ENCODE peak calls at places on chromosomes 13 and 19, in seven cellular contexts. B, D, W, R, U, C and N are unnamed samples.

GRCh38 chr19:10625003-10625761 is at the start of gene SLC44A2:
- DNase-seq in B (peak), D (no peak), W (peak), R (peak), U (peak), C (peak), N (no peak)

GRCh38 chr13:103883152-103883551 is 816.9 kb upstream of the SLC10A2 start:
- DNase-seq in B (peak), D (peak), W (peak), R (peak), U (peak), C (peak), N (peak)

GRCh38 chr13:101085551-101085950 is 330.8 kb downstream of the NALCN start:
- DNase-seq in B (no peak), D (no peak), W (no peak), R (no peak), U (no peak), C (no peak), N (no peak)

GRCh38 chr19:11148001-11148400 is 7.6 kb downstream of the SPC24 start:
- DNase-seq in B (no peak), D (no peak), W (no peak), R (no peak), U (no peak), C (no peak), N (no peak)

GRCh38 chr19:56309511-56310185 is 5.0 kb downstream of the ZSCAN5A start:
- DNase-seq in B (peak), D (no peak), W (peak), R (peak), U (peak), C (no peak), N (no peak)

GRCh38 chr13:59038824-59039223 is 1124.9 kb downstream of the DIAPH3 start:
- DNase-seq in B (peak), D (no peak), W (no peak), R (peak), U (peak), C (no peak), N (peak)

GRCh38 chr19:30224689-30225606 is 147.2 kb upstream of the ZNF536 start:
- DNase-seq in B (no peak), D (no peak), W (no peak), R (no peak), U (no peak), C (no peak), N (no peak)

GRCh38 chr19:35736913-35737886 is 5.1 kb downstream of the IGFLR1 start:
- DNase-seq in B (no peak), D (no peak), W (no peak), R (no peak), U (no peak), C (no peak), N (no peak)

GRCh38 chr13:110536006-110536693 is 25.4 kb downstream of the RAB20 start:
- DNase-seq in B (no peak), D (no peak), W (no peak), R (no peak), U (no peak), C (no peak), N (no peak)

GRCh38 chr13:97004096-97004876 is 10.0 kb upstream of the OXGR1 start:
- DNase-seq in B (peak), D (no peak), W (peak), R (peak), U (no peak), C (no peak), N (peak)

GRCh38 chr19:54133312-54133956 is 4.1 kb upstream of the CNOT3 start:
- DNase-seq in B (peak), D (no peak), W (no peak), R (peak), U (no peak), C (no peak), N (no peak)

GRCh38 chr19:1884291-1884718 is 991 bp downstream of the ABHD17A start:
- DNase-seq in B (no peak), D (no peak), W (no peak), R (no peak), U (no peak), C (no peak), N (no peak)

GRCh38 chr13:99978781-99979452 is 2.7 kb upstream of the ZIC2 start:
- DNase-seq in B (no peak), D (no peak), W (no peak), R (no peak), U (no peak), C (no peak), N (no peak)

GRCh38 chr19:14595558-14595957 is 12.7 kb downstream of the CLEC17A start:
- DNase-seq in B (no peak), D (no peak), W (no peak), R (no peak), U (no peak), C (no peak), N (no peak)

GRCh38 chr19:3270908-3271307 is 46.4 kb downstream of the CELF5 start:
- DNase-seq in B (peak), D (no peak), W (peak), R (peak), U (peak), C (no peak), N (no peak)

GRCh38 chr19:30426864-30427263 is 54.7 kb downstream of the ZNF536 start:
- DNase-seq in B (no peak), D (no peak), W (no peak), R (no peak), U (no peak), C (no peak), N (no peak)

GRCh38 chr13:73215807-73216206 is 157.0 kb downstream of the KLF5 start:
- DNase-seq in B (peak), D (peak), W (no peak), R (peak), U (no peak), C (no peak), N (peak)

GRCh38 chr19:39498262-39499081 is at the start of gene DLL3:
- DNase-seq in B (no peak), D (no peak), W (no peak), R (no peak), U (no peak), C (no peak), N (no peak)

GRCh38 chr13:60275208-60275607 is 111.5 kb upstream of the DIAPH3 start:
- DNase-seq in B (no peak), D (no peak), W (no peak), R (no peak), U (no peak), C (no peak), N (no peak)

GRCh38 chr19:38384209-38385027 is 3.4 kb downstream of the GGN start:
- DNase-seq in B (no peak), D (no peak), W (peak), R (peak), U (no peak), C (no peak), N (no peak)

GRCh38 chr19:52217576-52217975 is 27.7 kb downstream of the PPP2R1A start:
- DNase-seq in B (no peak), D (no peak), W (no peak), R (no peak), U (no peak), C (no peak), N (no peak)

GRCh38 chr13:40518481-40518882 is 148.0 kb downstream of the FOXO1 start:
- DNase-seq in B (peak), D (no peak), W (no peak), R (peak), U (no peak), C (no peak), N (no peak)

GRCh38 chr19:42286349-42287016 is 15.4 kb upstream of the PRR19 start:
- DNase-seq in B (no peak), D (no peak), W (peak), R (peak), U (no peak), C (no peak), N (no peak)

GRCh38 chr13:43044720-43045301 is 21.4 kb downstream of the DNAJC15 start:
- DNase-seq in B (peak), D (no peak), W (no peak), R (no peak), U (no peak), C (no peak), N (no peak)

GRCh38 chr19:34017024-34017423 is 155.3 kb upstream of the LSM14A start:
- DNase-seq in B (no peak), D (no peak), W (no peak), R (no peak), U (no peak), C (no peak), N (no peak)

GRCh38 chr19:38644719-38645118 is 2.7 kb upstream of the ACTN4 start:
- DNase-seq in B (no peak), D (no peak), W (no peak), R (no peak), U (no peak), C (no peak), N (no peak)

GRCh38 chr19:38266981-38267597 is 2.7 kb downstream of the SPINT2 start:
- DNase-seq in B (peak), D (no peak), W (peak), R (peak), U (peak), C (no peak), N (peak)

GRCh38 chr19:5990289-5990797 is 12.4 kb upstream of the RANBP3 start:
- DNase-seq in B (peak), D (no peak), W (no peak), R (no peak), U (no peak), C (no peak), N (no peak)

GRCh38 chr19:1582201-1582600 is 10.5 kb downstream of the MBD3 start:
- DNase-seq in B (no peak), D (no peak), W (no peak), R (no peak), U (no peak), C (peak), N (no peak)

GRCh38 chr13:71290963-71291937 is 575.8 kb downstream of the DACH1 start:
- DNase-seq in B (peak), D (no peak), W (peak), R (peak), U (no peak), C (no peak), N (no peak)

GRCh38 chr13:90427322-90428272 is 919.9 kb upstream of the MIR17HG start:
- DNase-seq in B (no peak), D (no peak), W (no peak), R (no peak), U (no peak), C (no peak), N (no peak)

GRCh38 chr13:40187324-40187795 is 479.1 kb downstream of the FOXO1 start:
- DNase-seq in B (no peak), D (no peak), W (no peak), R (no peak), U (no peak), C (no peak), N (no peak)

GRCh38 chr19:5814123-5814839 is 9.4 kb downstream of the NRTN start:
- DNase-seq in B (no peak), D (no peak), W (no peak), R (no peak), U (no peak), C (no peak), N (no peak)

GRCh38 chr13:46403851-46404731 is 17.0 kb upstream of the RUBCNL start:
- DNase-seq in B (no peak), D (no peak), W (no peak), R (no peak), U (no peak), C (no peak), N (no peak)

GRCh38 chr13:99033814-99034213 is 56.0 kb upstream of the DOCK9 start:
- DNase-seq in B (peak), D (no peak), W (peak), R (no peak), U (peak), C (no peak), N (no peak)

GRCh38 chr19:9009431-9009830 is 778 bp downstream of the MUC16 start:
- DNase-seq in B (no peak), D (no peak), W (no peak), R (no peak), U (no peak), C (no peak), N (no peak)

GRCh38 chr13:51717786-51718398 is 86.1 kb downstream of the DHRS12 start:
- DNase-seq in B (no peak), D (no peak), W (no peak), R (no peak), U (no peak), C (no peak), N (no peak)

GRCh38 chr19:14337510-14337909 is 43.7 kb upstream of the ADGRE5 start:
- DNase-seq in B (peak), D (no peak), W (no peak), R (no peak), U (peak), C (no peak), N (no peak)